ENCODE peak calls at places on chromosomes 13 and 19, in six cellular contexts. Y is HCEC 1CT; H is Peyer's patch; S is T-helper 2 cell; Z is neuronal stem cell; E is effector memory CD4-positive, alpha-beta T cell. V is an unnamed sample.

GRCh38 chr13:26010487-26011207 is 41.2 kb downstream of the SHISA2 start:
- DNase-seq in E (no peak), S (no peak), Z (no peak), Y (no peak), H (no peak), V (no peak)

GRCh38 chr13:33126909-33127607 is 110.8 kb downstream of the KL start:
- DNase-seq in Z (no peak), S (no peak), Y (peak; percentile 78), H (no peak), E (no peak), V (no peak)

GRCh38 chr19:55702131-55702627 is 27.2 kb downstream of the EPN1 start:
- DNase-seq in Y (no peak), E (no peak), Z (no peak), S (no peak), H (no peak), V (no peak)

GRCh38 chr19:48194041-48194871 is 23.8 kb downstream of the ZSWIM9 start:
- DNase-seq in H (no peak), Z (no peak), E (no peak), S (no peak), Y (no peak), V (no peak)

GRCh38 chr13:40058757-40059236 is 403.3 kb downstream of the COG6 start:
- DNase-seq in H (no peak), E (no peak), Y (peak; percentile 35), Z (no peak), S (no peak), V (no peak)

GRCh38 chr13:110006304-110006703 is 219.9 kb upstream of the IRS2 start:
- DNase-seq in H (no peak), Y (no peak), Z (no peak), S (no peak), E (no peak), V (no peak)

GRCh38 chr13:100234524-100235136 is 145.7 kb downstream of the PCCA start:
- DNase-seq in E (no peak), Z (no peak), Y (peak; percentile 30), H (no peak), S (no peak), V (no peak)

GRCh38 chr19:10670187-10670586 is 16.0 kb downstream of the ILF3 start:
- DNase-seq in Z (no peak), E (no peak), H (no peak), S (no peak), Y (peak; percentile 15), V (no peak)